ENCODE peak calls at places on chromosomes 6 and 20, in seven cellular contexts. N, R, F, K, L, C and U are unnamed samples.

GRCh38 chr6:154509421-154510143 is 903 bp downstream of the CNKSR3 start:
- DNase-seq in C (peak; percentile 34), N (no peak), F (peak; percentile 75), L (peak; percentile 81), K (peak; percentile 29), R (no peak), U (peak; percentile 56)

GRCh38 chr6:44470746-44471145 is 83.2 kb downstream of the CDC5L start:
- DNase-seq in F (no peak), C (no peak), R (no peak), L (no peak), K (no peak), N (no peak), U (no peak)

GRCh38 chr20:12700701-12701100 is 308.1 kb upstream of the SPTLC3 start:
- DNase-seq in K (no peak), C (no peak), N (no peak), F (no peak), L (no peak), R (no peak), U (no peak)

GRCh38 chr20:24837721-24838456 is 111.2 kb upstream of the CST7 start:
- DNase-seq in R (no peak), N (no peak), K (no peak), C (no peak), L (no peak), F (no peak), U (no peak)

GRCh38 chr6:127243501-127243900 is 23.2 kb upstream of the RNF146 start:
- DNase-seq in R (no peak), K (no peak), L (no peak), C (no peak), F (no peak), N (no peak), U (no peak)

GRCh38 chr6:79538481-79538971 is 1.3 kb upstream of the LCA5 start:
- DNase-seq in F (no peak), C (no peak), N (no peak), L (peak; percentile 47), K (no peak), R (no peak), U (peak; percentile 23)

GRCh38 chr6:136982928-136983327 is 60.8 kb downstream of the SLC35D3 start:
- DNase-seq in N (no peak), F (no peak), R (no peak), K (no peak), L (no peak), C (no peak), U (no peak)

GRCh38 chr20:18101125-18101820 is 36.4 kb upstream of the KAT14 start:
- DNase-seq in N (no peak), K (no peak), R (no peak), C (no peak), L (peak; percentile 38), F (no peak), U (no peak)

GRCh38 chr6:95530176-95530799 is 47.0 kb upstream of the MANEA start:
- DNase-seq in N (no peak), C (no peak), K (no peak), L (no peak), F (no peak), R (no peak), U (no peak)

GRCh38 chr6:156593127-156593526 is 184.1 kb upstream of the ARID1B start:
- DNase-seq in F (no peak), N (no peak), R (no peak), C (no peak), L (no peak), K (no peak), U (no peak)

GRCh38 chr20:13857304-13857703 is 72.5 kb downstream of the NDUFAF5 start:
- DNase-seq in C (no peak), N (no peak), F (peak; percentile 84), R (no peak), L (no peak), K (no peak), U (no peak)

GRCh38 chr20:17281478-17281877 is 54.6 kb downstream of the PCSK2 start:
- DNase-seq in N (no peak), F (no peak), R (peak; percentile 61), L (peak; percentile 19), C (no peak), K (no peak), U (peak; percentile 38)

GRCh38 chr20:4138056-4138455 is 122.7 kb upstream of the RNF24 start:
- DNase-seq in R (no peak), N (no peak), C (no peak), F (no peak), K (no peak), L (no peak), U (peak; percentile 49)

GRCh38 chr6:16544006-16544405 is 217.3 kb downstream of the ATXN1 start:
- DNase-seq in K (peak; percentile 22), N (no peak), F (peak; percentile 79), C (no peak), L (no peak), R (no peak), U (no peak)

GRCh38 chr6:153090241-153090930 is 40.7 kb downstream of the RGS17 start:
- DNase-seq in K (no peak), C (no peak), L (no peak), F (no peak), N (no peak), R (no peak), U (no peak)

GRCh38 chr6:156916108-156916801 is 139.1 kb downstream of the ARID1B start:
- DNase-seq in R (no peak), F (no peak), L (no peak), K (no peak), N (no peak), C (no peak), U (no peak)